ENCODE peak calls at places on chromosomes 2 and 18, in ten cellular contexts. E is astrocyte of the cerebellum, R is OCI-LY7, O is kidney, K is skeletal muscle cell, V is GM12878, P is breast epithelium, Y is endodermal cell, T is thoracic aorta, D is SJSA1. S is an unnamed sample.

GRCh38 chr18:3248670-3249359 is 1.2 kb downstream of the MYL12A start:
- DNase-seq in K (no peak), E (no peak), O (no peak), P (no peak), D (no peak), T (no peak), R (peak), Y (no peak), V (no peak), S (no peak)

GRCh38 chr2:1717129-1717528 is 27.2 kb downstream of the PXDN start:
- DNase-seq in O (no peak), T (no peak), V (no peak), P (peak), E (peak), K (no peak), R (no peak), D (peak), Y (peak), S (peak)

GRCh38 chr2:158325031-158325781 is 131.3 kb downstream of the CCDC148 start:
- DNase-seq in T (no peak), V (no peak), D (no peak), O (no peak), E (peak), R (no peak), Y (no peak), K (peak), P (no peak), S (no peak)

GRCh38 chr18:53191634-53192033 is 851.6 kb downstream of the DCC start:
- DNase-seq in D (no peak), T (no peak), O (no peak), E (no peak), V (no peak), P (no peak), Y (no peak), R (no peak), K (no peak), S (no peak)

GRCh38 chr2:117785740-117786139 is 28.8 kb upstream of the DDX18 start:
- DNase-seq in O (no peak), R (peak), E (peak), K (no peak), T (no peak), V (no peak), Y (peak), P (no peak), D (no peak), S (peak)

GRCh38 chr18:8947576-8947975 is 154.9 kb upstream of the NDUFV2 start:
- DNase-seq in P (no peak), D (peak), Y (peak), T (no peak), O (no peak), R (no peak), V (no peak), E (peak), K (no peak), S (no peak)

GRCh38 chr18:52636536-52636935 is 296.5 kb downstream of the DCC start:
- DNase-seq in Y (peak), O (no peak), E (no peak), P (no peak), V (no peak), R (no peak), T (no peak), K (no peak), D (no peak), S (peak)

GRCh38 chr2:162885281-162886070 is 46.9 kb upstream of the KCNH7 start:
- DNase-seq in D (no peak), E (no peak), V (no peak), O (no peak), P (no peak), T (no peak), Y (no peak), R (no peak), K (no peak), S (no peak)

GRCh38 chr2:237602409-237602808 is 11.9 kb upstream of the RAB17 start:
- DNase-seq in Y (peak), V (no peak), O (no peak), T (no peak), P (no peak), R (no peak), D (no peak), E (no peak), K (no peak), S (no peak)

GRCh38 chr2:149819356-149819957 is 231.9 kb upstream of the MMADHC start:
- DNase-seq in D (no peak), E (no peak), T (no peak), Y (no peak), P (no peak), V (no peak), O (no peak), R (no peak), K (no peak), S (no peak)

GRCh38 chr2:204380141-204380881 is 165.0 kb upstream of the PARD3B start:
- DNase-seq in P (no peak), T (no peak), V (no peak), Y (no peak), R (no peak), K (no peak), E (no peak), O (no peak), D (no peak), S (no peak)

GRCh38 chr2:216694201-216694825 is 1.0 kb downstream of the IGFBP5 start:
- DNase-seq in Y (peak), O (peak), T (no peak), P (no peak), E (no peak), K (no peak), V (no peak), D (no peak), R (no peak), S (peak)

GRCh38 chr2:102251042-102251848 is 60.1 kb upstream of the IL1RL1 start:
- DNase-seq in O (peak), D (no peak), T (no peak), P (no peak), E (no peak), K (no peak), V (no peak), R (no peak), Y (peak), S (no peak)

GRCh38 chr2:35114765-35115164 is 1240.8 kb upstream of the CRIM1 start:
- DNase-seq in V (no peak), R (no peak), Y (peak), O (no peak), E (no peak), D (no peak), K (no peak), P (no peak), T (no peak), S (peak)

GRCh38 chr2:218822622-218823021 is 9.0 kb downstream of the PRKAG3 start:
- DNase-seq in K (no peak), P (no peak), E (no peak), O (no peak), Y (peak), D (no peak), V (no peak), T (no peak), R (no peak), S (peak)

GRCh38 chr2:231482806-231483391 is 18.6 kb upstream of the NCL start:
- DNase-seq in K (no peak), O (peak), R (peak), D (peak), T (no peak), Y (peak), E (no peak), P (peak), V (no peak), S (peak)

GRCh38 chr2:5315512-5315911 is 376.7 kb upstream of the SOX11 start:
- DNase-seq in P (no peak), K (no peak), Y (no peak), O (no peak), E (no peak), D (no peak), R (no peak), V (no peak), T (no peak), S (peak)

GRCh38 chr18:73087291-73087977 is 219.6 kb upstream of the NETO1 start:
- DNase-seq in D (no peak), R (no peak), T (no peak), K (no peak), E (no peak), O (no peak), P (no peak), Y (no peak), V (no peak), S (no peak)

GRCh38 chr2:101026253-101026701 is 24.2 kb downstream of the RPL31 start:
- DNase-seq in P (no peak), T (no peak), O (no peak), K (no peak), D (no peak), R (no peak), V (no peak), Y (no peak), E (no peak), S (no peak)

GRCh38 chr2:238260879-238261278 is 21.0 kb upstream of the HES6 start:
- DNase-seq in D (no peak), O (peak), P (no peak), K (no peak), E (no peak), V (no peak), Y (no peak), T (no peak), R (no peak), S (no peak)

GRCh38 chr18:2547477-2548087 is 23.7 kb downstream of the METTL4 start:
- DNase-seq in T (no peak), V (peak), K (no peak), P (no peak), Y (no peak), D (no peak), O (no peak), R (peak), E (peak), S (no peak)

GRCh38 chr18:78642561-78643398 is 336.8 kb upstream of the SALL3 start:
- DNase-seq in R (peak), O (no peak), P (no peak), K (no peak), E (no peak), D (no peak), Y (no peak), T (no peak), V (no peak), S (no peak)

GRCh38 chr2:18957909-18958308 is 368.5 kb upstream of the NT5C1B start:
- DNase-seq in Y (no peak), E (no peak), V (no peak), R (no peak), K (no peak), D (no peak), O (no peak), T (no peak), P (no peak), S (no peak)

GRCh38 chr2:42752299-42752698 is 11.6 kb downstream of the OXER1 start:
- DNase-seq in R (peak), P (no peak), T (no peak), O (no peak), V (peak), Y (no peak), K (no peak), E (no peak), D (no peak), S (no peak)

GRCh38 chr2:216619411-216620393 is 13.5 kb upstream of the IGFBP2 start:
- DNase-seq in P (no peak), O (no peak), V (no peak), E (no peak), D (no peak), T (no peak), R (no peak), K (peak), Y (peak), S (peak)

GRCh38 chr2:172329404-172330059 is 97.9 kb upstream of the ITGA6 start:
- DNase-seq in E (no peak), R (no peak), Y (peak), O (peak), V (no peak), P (peak), K (no peak), D (no peak), T (no peak), S (no peak)

GRCh38 chr2:75772908-75773630 is 62.4 kb upstream of the GCFC2 start:
- DNase-seq in V (no peak), E (no peak), R (no peak), K (no peak), Y (peak), P (no peak), T (no peak), D (no peak), O (no peak), S (no peak)

GRCh38 chr2:138827426-138828054 is 47.4 kb upstream of the NXPH2 start:
- DNase-seq in E (peak), D (no peak), T (no peak), V (peak), Y (peak), P (no peak), K (peak), R (peak), O (no peak), S (peak)

GRCh38 chr18:2883137-2883671 is 36.4 kb downstream of the EMILIN2 start:
- DNase-seq in Y (no peak), R (peak), O (no peak), T (no peak), E (no peak), K (no peak), V (no peak), P (no peak), D (peak), S (no peak)

GRCh38 chr2:199461455-199462166 is 3.9 kb upstream of the SATB2 start:
- DNase-seq in P (no peak), E (no peak), V (no peak), K (no peak), R (no peak), O (no peak), T (no peak), D (no peak), Y (peak), S (no peak)

GRCh38 chr18:41165625-41166024 is 789.4 kb upstream of the PIK3C3 start:
- DNase-seq in D (no peak), E (no peak), P (no peak), R (no peak), T (no peak), V (no peak), Y (no peak), K (no peak), O (no peak), S (no peak)

GRCh38 chr18:59921384-59921891 is 21.6 kb downstream of the PMAIP1 start:
- DNase-seq in O (no peak), T (no peak), R (no peak), D (peak), E (no peak), Y (no peak), V (no peak), K (no peak), P (no peak), S (no peak)

GRCh38 chr2:22536131-22536530 is 848.8 kb upstream of the KLHL29 start:
- DNase-seq in O (no peak), E (no peak), D (no peak), Y (no peak), T (no peak), R (no peak), P (no peak), V (no peak), K (no peak), S (no peak)

GRCh38 chr2:149446735-149447134 is 116.3 kb downstream of the LYPD6 start:
- DNase-seq in R (no peak), K (no peak), P (no peak), V (no peak), D (no peak), Y (no peak), T (no peak), O (no peak), E (no peak), S (no peak)

GRCh38 chr2:127566139-127566417 is 30.6 kb downstream of the MYO7B start:
- DNase-seq in V (no peak), K (no peak), P (no peak), D (no peak), T (no peak), E (no peak), O (no peak), R (no peak), Y (no peak), S (no peak)

GRCh38 chr2:114113527-114113926 is 223.6 kb downstream of the ACTR3 start:
- DNase-seq in R (no peak), D (no peak), V (no peak), E (no peak), O (no peak), Y (peak), P (no peak), K (no peak), T (no peak), S (no peak)

GRCh38 chr2:29206941-29207340 is 91.7 kb downstream of the CLIP4 start:
- DNase-seq in V (no peak), D (no peak), R (no peak), E (no peak), O (no peak), T (no peak), Y (peak), K (no peak), P (no peak), S (no peak)
- H3K4me3 ChIP-seq in V (no peak), D (no peak), R (no peak), E (no peak), O (no peak), T (no peak), Y (no peak), K (no peak), P (no peak), S (no peak)

GRCh38 chr2:144508162-144508765 is 11.7 kb downstream of the ZEB2 start:
- DNase-seq in Y (no peak), P (no peak), E (no peak), O (peak), D (no peak), R (peak), T (no peak), V (no peak), K (no peak), S (no peak)

GRCh38 chr2:144509548-144510205 is 10.2 kb downstream of the ZEB2 start:
- DNase-seq in T (no peak), R (no peak), P (no peak), E (no peak), Y (no peak), D (no peak), V (no peak), K (no peak), O (no peak), S (no peak)

GRCh38 chr2:144505245-144505801 is 14.6 kb downstream of the ZEB2 start:
- DNase-seq in T (no peak), O (no peak), P (no peak), E (no peak), D (no peak), Y (peak), V (no peak), K (no peak), R (no peak), S (no peak)

GRCh38 chr2:144509001-144509545 is 10.8 kb downstream of the ZEB2 start:
- DNase-seq in P (no peak), K (no peak), E (no peak), Y (no peak), D (no peak), V (no peak), O (no peak), T (no peak), R (no peak), S (no peak)

GRCh38 chr2:144507441-144508161 is 12.3 kb downstream of the ZEB2 start:
- DNase-seq in R (no peak), K (no peak), E (no peak), V (no peak), Y (no peak), D (no peak), P (no peak), T (no peak), O (no peak), S (no peak)
- H3K4me3 ChIP-seq in R (no peak), K (no peak), E (no peak), V (no peak), Y (no peak), D (no peak), P (peak), T (peak), O (peak), S (no peak)

DNA sequence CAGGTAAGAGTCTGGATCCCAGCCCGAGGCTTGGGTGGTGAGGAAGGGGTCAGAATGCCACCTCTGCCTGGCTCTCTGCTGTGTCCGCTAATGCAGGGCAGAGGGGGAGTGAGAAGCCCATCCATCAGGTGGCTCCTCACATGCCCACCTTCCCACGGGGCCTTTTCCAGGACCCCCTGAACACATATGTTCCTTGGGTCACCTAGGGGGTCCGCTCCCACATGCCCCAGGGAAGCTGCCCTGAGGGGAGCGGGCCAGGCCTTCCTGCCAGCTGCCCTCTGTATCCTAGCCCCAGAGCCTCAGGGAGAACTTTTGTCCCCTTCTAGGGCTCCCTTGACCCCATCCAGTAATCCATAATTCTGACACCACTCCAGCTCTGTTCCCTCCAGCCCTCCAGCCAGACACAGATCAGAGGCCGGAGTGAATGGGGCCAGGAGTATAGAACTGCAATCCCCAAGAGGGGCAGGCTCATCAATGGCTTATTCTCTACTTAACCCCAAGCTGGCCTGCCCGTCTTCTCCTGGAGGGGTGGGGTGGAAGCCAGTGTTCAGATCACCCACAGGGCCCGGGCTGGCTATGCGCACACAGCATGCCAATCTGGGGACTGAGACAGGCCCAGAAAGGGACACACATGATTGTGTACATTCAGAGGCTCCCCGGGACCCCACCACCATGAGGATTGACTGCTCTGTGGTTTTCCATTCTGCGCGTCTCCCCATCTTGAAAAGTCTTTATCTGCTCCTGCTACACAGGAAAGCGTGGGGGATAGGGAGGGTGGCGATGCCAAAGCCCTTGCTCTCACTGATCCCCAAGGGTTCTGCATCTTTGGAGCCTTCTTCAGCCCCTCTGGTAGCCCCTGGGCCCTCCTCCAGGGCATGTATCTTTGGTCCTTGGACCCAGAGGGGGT is 1.1 kb downstream of the EMILIN1 start:
- DNase-seq in T (no peak), Y (no peak), O (peak), R (no peak), K (no peak), D (no peak), E (no peak), P (no peak), V (no peak), S (peak)
- H3K4me3 ChIP-seq in T (peak), Y (no peak), O (peak), R (no peak), K (peak), D (peak), E (peak), P (peak), V (no peak), S (no peak)

GRCh38 chr2:152099655-152100050 is 809 bp upstream of the CACNB4 start:
- DNase-seq in D (no peak), O (no peak), R (no peak), V (no peak), P (no peak), K (no peak), E (no peak), T (no peak), Y (no peak), S (no peak)
- H3K4me3 ChIP-seq in D (no peak), O (peak), R (no peak), V (peak), P (peak), K (peak), E (peak), T (peak), Y (peak), S (peak)

GRCh38 chr2:33214436-33214835 is 262.0 kb upstream of the RASGRP3 start:
- DNase-seq in Y (no peak), T (no peak), V (no peak), P (no peak), O (no peak), K (no peak), D (peak), E (no peak), R (no peak), S (no peak)
- H3K4me3 ChIP-seq in Y (no peak), T (no peak), V (no peak), P (no peak), O (no peak), K (no peak), D (no peak), E (no peak), R (no peak), S (no peak)

GRCh38 chr2:154551649-154552048 is 146.8 kb upstream of the KCNJ3 start:
- DNase-seq in V (no peak), O (no peak), R (no peak), D (no peak), E (no peak), K (no peak), P (no peak), T (no peak), Y (no peak), S (no peak)

DNA sequence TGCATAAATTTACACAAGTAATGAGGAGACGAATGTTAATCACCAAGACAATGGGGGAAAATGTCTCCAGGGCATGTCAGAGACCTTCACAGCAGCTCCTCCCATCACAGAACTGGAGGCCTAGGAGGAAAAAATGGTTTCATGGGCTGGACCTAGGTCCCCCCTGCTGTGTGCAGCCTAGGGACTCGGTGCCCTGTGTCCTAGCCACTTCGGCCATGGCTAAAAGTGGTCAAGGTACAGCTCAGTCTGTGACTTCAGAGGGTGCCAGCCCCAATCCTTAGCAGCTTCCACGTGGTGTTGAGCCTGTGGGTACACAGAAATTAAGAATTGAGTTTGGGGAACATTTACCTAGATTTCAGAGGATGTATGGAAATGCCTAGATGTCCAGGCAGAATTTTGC is 152.2 kb upstream of the KCNJ3 start:
- DNase-seq in K (no peak), P (no peak), Y (no peak), E (no peak), R (no peak), T (no peak), O (no peak), V (no peak), D (no peak), S (no peak)
- H3K4me3 ChIP-seq in K (no peak), P (no peak), Y (no peak), E (no peak), R (no peak), T (no peak), O (no peak), V (no peak), D (no peak), S (no peak)

S was measured in WERI-Rb-1.